ENCODE peak calls at places on chromosomes 7 and 10, in ten cellular contexts. A, O, C, M, V, T, D, N, E and B are unnamed samples. For H3K27me3 and H3K4me1, the result is how much of the 10 kb centered on the place peaks cover.

GRCh38 chr10:29130190-29130673 is 158.6 kb upstream of the LYZL1 start:
- DNase-seq in O (no peak), D (no peak), M (no peak), A (no peak), E (peak), T (no peak), N (no peak), V (peak), C (no peak), B (no peak)

GRCh38 chr7:68733219-68734143 is 864.8 kb upstream of the AUTS2 start:
- DNase-seq in A (no peak), M (no peak), N (no peak), T (no peak), C (no peak), V (no peak), O (no peak), D (no peak), E (no peak), B (no peak)

GRCh38 chr10:102419561-102420442 is 834 bp upstream of the FBXL15 start:
- DNase-seq in O (no peak), E (peak), C (peak), N (no peak), D (peak), A (peak), V (peak), T (no peak), M (no peak), B (no peak)

GRCh38 chr7:134866581-134866980 is 87.1 kb downstream of the CALD1 start:
- DNase-seq in D (no peak), C (no peak), V (no peak), A (no peak), E (peak), O (no peak), T (no peak), M (no peak), N (no peak), B (no peak)

GRCh38 chr10:48760983-48761382 is 76.3 kb downstream of the WDFY4 start:
- DNase-seq in O (no peak), A (no peak), N (no peak), M (no peak), T (no peak), V (no peak), C (no peak), D (no peak), E (no peak), B (no peak)

GRCh38 chr7:34296663-34297062 is 361.4 kb upstream of the NPSR1 start:
- DNase-seq in N (no peak), T (no peak), O (no peak), C (no peak), E (no peak), V (no peak), A (no peak), M (no peak), D (no peak), B (no peak)

GRCh38 chr10:70575874-70576802 is 26.4 kb downstream of the PRF1 start:
- DNase-seq in E (no peak), D (peak), O (no peak), M (no peak), C (peak), V (no peak), N (no peak), A (no peak), T (peak), B (no peak)

GRCh38 chr7:17994079-17994478 is 33.6 kb downstream of the PRPS1L1 start:
- DNase-seq in D (no peak), T (no peak), E (no peak), O (no peak), M (no peak), C (no peak), A (no peak), V (no peak), N (no peak), B (no peak)

GRCh38 chr10:79024296-79024695 is 44.5 kb upstream of the ZMIZ1 start:
- DNase-seq in O (peak), M (peak), D (no peak), T (peak), A (no peak), N (no peak), V (peak), E (no peak), C (no peak), B (no peak)

GRCh38 chr7:12805518-12805928 is 118.1 kb downstream of the ARL4A start:
- DNase-seq in A (no peak), V (no peak), D (no peak), O (no peak), N (no peak), M (no peak), E (no peak), T (no peak), C (no peak), B (no peak)

GRCh38 chr7:98086231-98086855 is 20.3 kb upstream of the LMTK2 start:
- DNase-seq in N (peak), V (no peak), C (no peak), D (no peak), O (peak), T (peak), M (no peak), A (no peak), E (no peak), B (no peak)

GRCh38 chr7:66250711-66251110 is 45.6 kb downstream of the TPST1 start:
- DNase-seq in E (no peak), O (no peak), T (no peak), M (no peak), V (no peak), D (no peak), N (no peak), A (no peak), C (no peak), B (no peak)

GRCh38 chr7:1359051-1359400 is 100.2 kb downstream of the MICALL2 start:
- DNase-seq in O (peak), T (no peak), C (no peak), N (no peak), E (no peak), V (no peak), M (peak), D (no peak), A (no peak), B (no peak)

GRCh38 chr10:34121974-34122282 is 693.2 kb downstream of the PARD3 start:
- DNase-seq in V (no peak), E (no peak), C (no peak), A (no peak), T (no peak), N (no peak), D (peak), O (no peak), M (no peak), B (no peak)

GRCh38 chr10:118983263-118983662 is 46.3 kb upstream of the NANOS1 start:
- DNase-seq in A (peak), O (no peak), V (peak), N (no peak), T (no peak), E (peak), M (no peak), D (peak), C (no peak), B (no peak)

GRCh38 chr7:138564365-138564764 is 104.3 kb downstream of the TRIM24 start:
- DNase-seq in O (no peak), E (no peak), V (no peak), C (no peak), T (no peak), A (no peak), N (no peak), D (no peak), M (no peak), B (no peak)

GRCh38 chr10:49222170-49222569 is 34.0 kb upstream of the TMEM273 start:
- DNase-seq in N (no peak), D (no peak), C (no peak), V (no peak), M (no peak), T (no peak), O (no peak), A (no peak), E (no peak), B (no peak)

GRCh38 chr10:43202657-43203490 is 64.0 kb downstream of the RASGEF1A start:
- DNase-seq in V (peak), N (peak), C (peak), M (peak), T (peak), E (peak), O (peak), D (no peak), A (peak), B (no peak)

GRCh38 chr7:148883233-148884048 is 650 bp downstream of the EZH2 start:
- DNase-seq in M (peak), C (peak), A (no peak), T (peak), D (peak), N (no peak), O (peak), E (peak), V (peak), B (no peak)

GRCh38 chr10:34622914-34623313 is 192.2 kb downstream of the PARD3 start:
- DNase-seq in M (no peak), A (no peak), V (no peak), O (no peak), C (no peak), E (no peak), D (no peak), N (no peak), T (no peak), B (no peak)

GRCh38 chr10:68470300-68470699 is 1.5 kb downstream of the DNA2 start:
- DNase-seq in M (no peak), T (no peak), O (no peak), N (no peak), A (no peak), V (no peak), E (no peak), D (no peak), C (no peak), B (no peak)

DNA sequence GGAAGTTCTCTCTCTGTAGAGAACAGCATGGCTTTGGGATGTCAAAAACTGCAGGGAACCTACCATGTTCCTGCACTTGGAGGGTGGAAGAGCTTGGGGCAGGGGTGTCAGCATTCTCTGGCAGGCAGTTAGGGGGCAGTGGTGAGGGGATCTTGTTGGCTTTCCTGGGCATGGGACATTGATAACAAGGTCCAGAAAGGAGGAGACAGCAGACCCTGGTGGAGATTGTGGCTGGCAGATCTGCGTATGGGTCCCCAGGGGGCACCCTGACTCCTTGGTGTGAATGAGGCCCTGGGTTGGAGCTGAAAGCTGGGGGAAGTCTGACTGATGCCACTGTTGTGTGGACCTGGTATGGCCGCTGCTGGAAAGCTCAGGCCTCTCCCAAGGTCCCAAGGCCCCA is 22.9 kb upstream of the CAMK2B start:
- DNase-seq in E (peak), N (no peak), V (peak), C (no peak), M (no peak), T (no peak), D (peak), A (peak), O (no peak), B (no peak)
- TF ChIP-seq CTCF in E (peak), N (no peak), V (peak), C (peak), M (no peak), T (no peak), D (peak), A (peak), O (no peak), B (peak)

GRCh38 chr7:95598511-95598910 is 2.2 kb upstream of the PDK4 start:
- DNase-seq in M (no peak), V (no peak), C (no peak), A (no peak), N (no peak), D (no peak), T (no peak), O (no peak), E (no peak), B (no peak)

GRCh38 chr7:95594185-95594584 is 2.1 kb downstream of the PDK4 start:
- DNase-seq in D (no peak), O (no peak), V (no peak), M (no peak), E (no peak), C (no peak), N (no peak), A (no peak), T (no peak), B (no peak)

GRCh38 chr7:95599069-95599468 is 2.8 kb upstream of the PDK4 start:
- DNase-seq in T (no peak), N (no peak), M (no peak), V (no peak), D (no peak), O (no peak), E (no peak), C (no peak), A (no peak), B (no peak)

GRCh38 chr7:95595825-95596182 is 512 bp downstream of the PDK4 start:
- DNase-seq in V (no peak), E (no peak), C (no peak), N (no peak), M (no peak), T (no peak), O (no peak), A (peak), D (no peak), B (no peak)

DNA sequence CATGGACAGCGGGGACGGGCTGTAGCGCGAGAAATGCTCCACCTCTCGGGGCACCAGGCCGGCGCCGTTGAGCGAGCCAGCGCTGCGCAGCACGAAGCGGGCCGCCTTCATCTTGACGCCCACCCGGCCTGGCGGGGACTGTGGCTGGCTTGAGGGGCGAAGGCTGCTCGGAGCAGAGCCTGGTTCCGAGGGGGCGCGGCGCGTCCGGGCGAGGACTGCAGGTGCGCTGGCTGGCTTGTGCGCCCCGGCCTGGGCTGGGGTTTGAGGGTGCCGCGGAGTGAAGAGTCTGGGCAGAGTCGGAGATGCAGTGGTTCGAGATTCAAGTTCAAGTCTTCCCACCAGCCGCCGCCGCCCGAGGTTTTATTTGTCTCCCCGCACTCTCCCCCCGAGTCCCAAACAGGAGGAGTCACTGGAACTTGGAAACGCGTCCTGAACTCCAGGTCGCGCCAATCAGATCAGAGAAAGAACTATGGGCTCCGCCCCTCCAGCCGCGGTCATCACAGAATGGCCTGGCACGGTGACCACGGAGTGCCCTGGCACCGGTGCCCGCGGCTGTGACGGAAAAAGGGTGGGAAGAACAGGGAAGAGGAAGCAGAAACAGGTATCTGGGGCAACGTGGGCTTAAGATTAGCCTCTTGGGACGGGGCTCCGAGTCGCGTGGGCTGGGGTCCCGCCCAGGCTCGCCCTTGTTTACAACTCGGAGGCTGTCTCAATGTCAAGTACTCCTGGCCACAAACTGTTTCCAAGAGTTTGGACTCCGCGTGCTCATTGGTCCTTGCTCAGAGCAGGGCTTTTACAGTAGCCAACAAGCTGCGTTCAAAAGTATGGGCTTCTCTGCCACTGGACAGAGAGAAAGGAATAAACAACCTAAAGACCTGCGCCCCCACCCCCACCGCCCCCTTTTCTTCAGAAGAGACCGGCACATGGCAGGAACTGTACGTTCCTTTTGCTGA is at the start of gene PDK4:
- DNase-seq in N (peak), O (peak), T (peak), A (peak), M (peak), C (peak), V (peak), D (no peak), E (peak), B (peak)
- H3K27me3 ChIP-seq in N (under half), O (under half), T (under half), A (under half), M (under half), C (under half), V (half or more), D (under half), E (under half), B (under half)

DNA sequence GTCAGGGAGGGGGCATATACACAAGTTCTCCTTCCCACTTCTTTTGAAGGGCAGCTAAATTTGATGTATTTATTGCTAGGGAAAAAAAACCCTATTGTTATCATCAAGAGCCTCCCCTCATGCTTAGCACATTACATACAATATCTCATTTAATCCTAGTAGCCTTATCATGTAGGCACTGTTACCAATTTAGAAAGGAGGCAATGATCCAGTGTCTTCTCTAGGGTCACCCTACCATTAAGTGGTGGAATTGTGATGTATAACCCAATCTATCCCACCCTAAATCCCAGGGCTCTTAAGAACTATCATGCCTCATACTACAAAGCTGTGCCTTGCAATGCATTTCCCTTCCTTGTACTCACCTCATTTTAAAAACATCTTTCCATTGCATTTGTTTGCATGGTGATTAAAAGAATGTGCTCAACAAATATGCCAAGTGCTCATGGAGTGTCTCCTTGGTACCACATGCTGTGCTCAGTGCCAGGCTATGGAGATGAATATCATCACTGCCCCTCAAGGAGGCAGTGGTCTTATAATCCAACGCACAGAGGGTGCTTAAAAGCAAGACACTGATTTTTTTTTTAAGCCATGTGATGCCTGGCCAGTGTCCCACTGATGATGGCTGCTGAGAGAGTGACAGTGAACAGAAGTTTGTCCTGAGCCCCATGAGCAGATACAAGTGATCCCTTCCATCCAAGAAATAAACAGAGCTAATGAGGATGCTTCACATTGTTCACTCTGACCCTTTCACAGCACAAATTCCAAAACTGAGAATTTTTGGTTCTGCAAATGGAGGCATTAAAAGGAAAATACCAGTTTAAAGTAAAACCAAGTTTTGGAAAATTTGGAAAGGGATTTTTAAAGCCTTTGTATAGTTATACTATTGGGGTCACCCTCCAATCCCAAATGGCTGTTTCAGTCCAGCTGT is 98.2 kb downstream of the SORBS1 start:
- DNase-seq in D (no peak), C (no peak), A (no peak), T (no peak), M (no peak), N (no peak), O (no peak), V (peak), E (no peak), B (no peak)
- H3K4me1 ChIP-seq in D (under half), C (half or more), A (under half), T (under half), M (half or more), N (under half), O (under half), V (under half), E (half or more), B (half or more)

DNA sequence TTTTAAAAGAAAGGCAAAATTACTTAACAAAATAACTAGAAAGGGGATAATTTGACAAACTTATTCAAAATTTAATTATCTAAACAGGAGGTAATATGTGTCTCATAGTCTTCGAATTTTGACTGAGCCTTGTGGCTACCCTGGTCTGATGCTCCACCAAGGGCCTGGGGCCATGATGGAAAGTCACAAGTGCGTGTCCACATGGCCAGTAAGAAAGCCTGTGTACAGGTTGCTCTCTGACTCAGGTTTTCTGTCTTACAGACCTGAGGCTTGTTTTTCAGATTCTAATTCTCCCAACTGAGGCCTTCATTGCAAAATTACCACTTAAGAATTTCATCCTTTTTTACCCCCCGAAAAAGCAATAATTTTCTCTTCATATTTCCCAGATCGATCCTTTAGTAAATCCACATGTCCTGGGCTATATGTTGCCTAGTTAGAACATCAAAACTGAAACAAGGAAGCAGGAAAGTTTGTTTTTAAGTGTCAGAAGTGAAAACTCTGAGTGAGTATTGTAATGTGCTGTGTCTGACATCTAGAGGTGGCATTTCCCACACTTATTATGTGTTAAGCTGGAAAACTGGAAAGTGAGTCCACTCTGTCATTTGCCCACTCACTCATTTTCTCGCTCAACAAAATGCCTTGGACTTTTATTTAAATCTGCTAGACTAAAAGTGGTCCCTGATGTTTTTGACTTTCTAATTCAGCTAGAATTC is 10.0 kb downstream of the CYP3A43 start:
- DNase-seq in E (no peak), T (no peak), O (no peak), A (no peak), M (no peak), V (no peak), D (no peak), C (no peak), N (no peak), B (no peak)
- TF ChIP-seq CTCF in E (peak), T (peak), O (no peak), A (no peak), M (no peak), V (no peak), D (peak), C (peak), N (peak), B (no peak)